ENCODE peak calls at places on chromosomes 12 and 14, in ten cellular contexts. U is astrocyte of the cerebellum, Y is hepatocyte, A is esophagus squamous epithelium, F is cardiac muscle cell, M is activated B cell treated with CpG ODN at 0.5 μM for 24 hours, P is transverse colon, S is astrocyte of the spinal cord, O is fibroblast of lung, B is brain microvascular endothelial cell. C is an unnamed sample.

GRCh38 chr12:41011939-41012338 is 176.2 kb upstream of the PDZRN4 start:
- DNase-seq in U (no peak), Y (no peak), A (no peak), F (no peak), M (no peak), P (no peak), S (no peak), O (no peak), B (no peak), C (no peak)

GRCh38 chr12:13339538-13339937 is 143.0 kb downstream of the EMP1 start:
- DNase-seq in U (no peak), Y (peak; percentile 51), A (no peak), F (no peak), M (no peak), P (no peak), S (no peak), O (peak; percentile 36), B (peak; percentile 7), C (peak; percentile 68)

GRCh38 chr14:72869407-72870329 is 24.2 kb downstream of the DPF3 start:
- DNase-seq in U (no peak), Y (no peak), A (no peak), F (no peak), M (no peak), P (no peak), S (no peak), O (no peak), B (no peak), C (no peak)

GRCh38 chr14:22099942-22100763 is 426.5 kb upstream of the OR4E1 start:
- DNase-seq in U (peak; percentile 22), Y (peak; percentile 89), A (no peak), F (peak; percentile 75), M (no peak), P (peak; percentile 58), S (peak; percentile 51), O (peak; percentile 11), B (peak; percentile 74), C (peak; percentile 75)

GRCh38 chr14:91245029-91245428 is 525 bp upstream of the GPR68 start:
- DNase-seq in U (no peak), Y (no peak), A (no peak), F (no peak), M (no peak), P (peak; percentile 48), S (no peak), O (no peak), B (no peak), C (no peak)

GRCh38 chr12:9273276-9273675 is 65.1 kb upstream of the PZP start:
- DNase-seq in U (no peak), Y (no peak), A (no peak), F (peak; percentile 41), M (no peak), P (no peak), S (peak; percentile 17), O (peak; percentile 11), B (no peak), C (no peak)

GRCh38 chr12:57983150-57983857 is 41.9 kb downstream of the ATP23 start:
- DNase-seq in U (peak; percentile 53), Y (peak; percentile 64), A (no peak), F (peak; percentile 80), M (no peak), P (peak; percentile 30), S (peak; percentile 58), O (peak; percentile 46), B (peak; percentile 52), C (peak; percentile 67)

GRCh38 chr12:48459259-48459658 is 13.1 kb upstream of the ANP32D start:
- DNase-seq in U (no peak), Y (no peak), A (no peak), F (no peak), M (no peak), P (no peak), S (no peak), O (no peak), B (no peak), C (no peak)

GRCh38 chr14:54451178-54451601 is 10.0 kb upstream of the CNIH1 start:
- DNase-seq in U (no peak), Y (no peak), A (no peak), F (no peak), M (no peak), P (no peak), S (no peak), O (no peak), B (no peak), C (no peak)

GRCh38 chr12:38053655-38054464 is 262.7 kb upstream of the ALG10B start:
- DNase-seq in U (no peak), Y (no peak), A (no peak), F (no peak), M (no peak), P (peak; percentile 22), S (no peak), O (no peak), B (no peak), C (peak; percentile 85)

GRCh38 chr14:90676859-90677258 is 139.4 kb downstream of the TTC7B start:
- DNase-seq in U (no peak), Y (peak; percentile 54), A (no peak), F (peak; percentile 76), M (no peak), P (no peak), S (no peak), O (peak; percentile 37), B (no peak), C (no peak)

GRCh38 chr12:45930369-45930768 is 60.0 kb downstream of the SCAF11 start:
- DNase-seq in U (no peak), Y (no peak), A (no peak), F (no peak), M (no peak), P (no peak), S (no peak), O (no peak), B (no peak), C (no peak)

GRCh38 chr14:88168498-88169165 is 154.4 kb downstream of the KCNK10 start:
- DNase-seq in U (no peak), Y (peak; percentile 44), A (no peak), F (peak; percentile 61), M (no peak), P (peak; percentile 51), S (peak; percentile 15), O (peak; percentile 6), B (peak; percentile 13), C (peak; percentile 35)

GRCh38 chr14:92675421-92675820 is 73.0 kb downstream of the LGMN start:
- DNase-seq in U (no peak), Y (no peak), A (no peak), F (no peak), M (no peak), P (no peak), S (no peak), O (no peak), B (no peak), C (no peak)
- TF ChIP-seq CTCF in U (no peak), Y (no peak), A (no peak), F (no peak), M (no peak), P (no peak), S (no peak), O (no peak), B (no peak), C (no peak)

DNA sequence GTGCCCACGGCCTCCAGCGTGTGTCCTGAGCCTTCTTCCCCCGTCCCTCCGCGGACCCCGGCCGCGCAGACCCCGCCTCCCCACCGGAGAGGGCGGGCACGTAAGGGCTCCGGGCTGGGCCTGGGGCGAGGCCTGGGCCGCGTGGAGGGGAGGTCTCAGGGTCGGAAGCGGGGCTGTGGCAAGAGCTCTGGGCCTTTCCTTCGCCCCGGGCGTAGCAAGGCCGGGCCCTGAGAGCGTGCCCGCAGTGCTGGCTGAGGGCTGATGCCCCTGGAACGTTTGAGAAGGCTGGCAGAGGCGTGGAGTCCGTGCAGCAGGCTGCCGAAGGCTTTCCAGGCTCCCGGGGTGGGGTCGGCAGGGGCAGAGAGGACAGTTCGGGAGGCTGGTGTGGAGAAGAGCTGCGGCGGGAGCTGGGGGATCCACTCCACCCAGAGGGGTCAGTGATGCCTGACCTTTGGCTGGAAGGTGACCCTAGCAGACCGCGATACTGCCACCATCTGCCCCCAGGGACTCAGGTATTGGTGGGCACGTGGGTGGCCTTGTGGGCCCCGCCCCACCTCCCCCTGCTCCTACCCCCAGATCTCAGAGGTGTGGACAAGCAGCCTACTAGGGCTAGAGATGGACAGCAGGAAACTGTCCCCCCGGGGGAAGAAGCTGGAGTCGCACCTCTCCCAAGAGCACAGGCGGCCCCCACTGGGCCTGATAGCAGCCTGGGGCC is 545 bp downstream of the TEX22 start:
- DNase-seq in U (no peak), Y (peak; percentile 48), A (no peak), F (no peak), M (no peak), P (no peak), S (no peak), O (peak; percentile 45), B (no peak), C (peak; percentile 18)
- TF ChIP-seq CTCF in U (no peak), Y (no peak), A (no peak), F (no peak), M (no peak), P (no peak), S (no peak), O (no peak), B (no peak), C (no peak)

DNA sequence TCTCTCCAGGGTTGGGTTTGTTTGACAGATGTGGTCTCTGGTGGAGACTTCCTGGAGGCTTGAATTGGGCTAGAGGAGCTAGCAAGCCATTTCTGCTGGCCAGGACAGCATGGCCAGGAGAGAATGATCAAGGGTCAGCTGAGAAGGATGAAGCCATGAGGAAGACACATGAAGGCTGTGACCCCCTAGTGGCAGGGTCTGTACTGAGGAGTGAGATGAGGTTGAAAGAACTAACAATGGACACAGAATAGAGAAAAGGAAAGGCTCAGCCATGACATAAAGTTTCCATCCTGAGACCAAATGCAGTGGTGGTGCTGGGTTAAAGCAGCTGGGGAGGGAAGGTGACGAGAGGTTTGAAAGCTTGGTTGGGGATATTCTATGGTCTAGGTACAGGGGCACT is 89.9 kb downstream of the NT5DC3 start:
- DNase-seq in U (no peak), Y (no peak), A (no peak), F (no peak), M (no peak), P (no peak), S (no peak), O (no peak), B (no peak), C (no peak)
- TF ChIP-seq CTCF in U (peak; percentile 4), Y (no peak), A (no peak), F (no peak), M (no peak), P (peak; percentile 5), S (no peak), O (no peak), B (peak; percentile 45), C (no peak)

GRCh38 chr12:52951126-52951525 is 2.2 kb downstream of the KRT18 start:
- DNase-seq in U (no peak), Y (no peak), A (no peak), F (no peak), M (no peak), P (no peak), S (no peak), O (no peak), B (no peak), C (no peak)

GRCh38 chr12:52953181-52953841 is 4.4 kb downstream of the KRT18 start:
- DNase-seq in U (no peak), Y (no peak), A (no peak), F (no peak), M (no peak), P (no peak), S (no peak), O (no peak), B (no peak), C (no peak)

GRCh38 chr12:52950553-52950952 is 1.6 kb downstream of the KRT18 start:
- DNase-seq in U (no peak), Y (no peak), A (no peak), F (no peak), M (no peak), P (no peak), S (no peak), O (no peak), B (no peak), C (no peak)

GRCh38 chr12:52951640-52952039 is 2.7 kb downstream of the KRT18 start:
- DNase-seq in U (no peak), Y (no peak), A (no peak), F (no peak), M (no peak), P (no peak), S (no peak), O (no peak), B (no peak), C (no peak)

GRCh38 chr12:52952082-52952801 is 3.3 kb downstream of the KRT18 start:
- DNase-seq in U (no peak), Y (no peak), A (no peak), F (peak; percentile 37), M (no peak), P (peak; percentile 70), S (no peak), O (no peak), B (no peak), C (peak; percentile 48)
- TF ChIP-seq CTCF in U (no peak), Y (peak; percentile 19), A (no peak), F (peak; percentile 24), M (no peak), P (peak; percentile 31), S (no peak), O (no peak), B (peak; percentile 11), C (peak; percentile 17)

C was measured in Calu3.